ENCODE peak calls at places on chromosomes 3 and 15, in seven cellular contexts. I, B, K, D, Q, S and X are unnamed samples.

GRCh38 chr3:102200126-102200525 is 234.7 kb upstream of the ZPLD1 start:
- DNase-seq in I (no peak), S (no peak), B (no peak), D (no peak), Q (peak; percentile 61), K (no peak), X (no peak)

GRCh38 chr15:95558131-95558530 is 772.4 kb upstream of the NR2F2 start:
- DNase-seq in K (no peak), D (no peak), Q (no peak), I (no peak), S (no peak), B (peak; percentile 1), X (no peak)

GRCh38 chr3:13518516-13519351 is 30.2 kb upstream of the FBLN2 start:
- DNase-seq in B (no peak), D (peak; percentile 94), S (peak; percentile 80), I (peak; percentile 79), K (no peak), Q (no peak), X (peak; percentile 83)

GRCh38 chr3:189038773-189039720 is 132.7 kb upstream of the TPRG1 start:
- DNase-seq in D (no peak), S (no peak), I (no peak), K (no peak), B (no peak), Q (no peak), X (no peak)

GRCh38 chr15:35445891-35446290 is 100.1 kb downstream of the DPH6 start:
- DNase-seq in S (no peak), B (no peak), Q (peak; percentile 70), I (no peak), K (no peak), D (no peak), X (no peak)

GRCh38 chr15:31487811-31488436 is 161.3 kb downstream of the KLF13 start:
- DNase-seq in B (no peak), K (peak; percentile 50), D (no peak), S (no peak), I (peak; percentile 13), Q (peak; percentile 40), X (peak; percentile 10)

GRCh38 chr3:128309026-128309425 is 155.7 kb downstream of the EEFSEC start:
- DNase-seq in I (no peak), B (no peak), Q (no peak), D (no peak), K (peak; percentile 40), S (peak; percentile 18), X (no peak)

GRCh38 chr15:67024322-67024997 is 40.9 kb upstream of the SMAD3 start:
- DNase-seq in K (peak; percentile 95), Q (peak; percentile 95), I (peak; percentile 89), B (peak; percentile 68), D (peak; percentile 92), S (peak; percentile 81), X (peak; percentile 91)

GRCh38 chr3:58857423-58857822 is 190.8 kb upstream of the FAM3D start:
- DNase-seq in S (no peak), K (no peak), D (no peak), I (no peak), B (no peak), Q (no peak), X (no peak)

GRCh38 chr15:69475769-69476358 is 23.2 kb downstream of the RPLP1 start:
- DNase-seq in D (peak; percentile 85), K (peak; percentile 91), Q (peak; percentile 77), S (peak; percentile 74), B (peak; percentile 42), I (peak; percentile 70), X (peak; percentile 89)

GRCh38 chr15:70017796-70018195 is 79.9 kb downstream of the TLE3 start:
- DNase-seq in I (no peak), S (no peak), K (no peak), B (no peak), D (peak; percentile 13), Q (no peak), X (no peak)

GRCh38 chr15:39188314-39188713 is 392.6 kb upstream of the THBS1 start:
- DNase-seq in D (no peak), Q (no peak), I (no peak), B (no peak), K (no peak), S (no peak), X (no peak)

GRCh38 chr3:57852896-57853295 is 96.8 kb downstream of the SLMAP start:
- DNase-seq in I (no peak), Q (no peak), D (no peak), K (no peak), S (no peak), B (no peak), X (no peak)

GRCh38 chr15:62211348-62211747 is 46.3 kb upstream of the C2CD4B start:
- DNase-seq in S (no peak), D (no peak), B (no peak), I (no peak), Q (no peak), K (no peak), X (no peak)
- H3K27ac ChIP-seq in S (no peak overlapping the region), D (no peak overlapping the region), B (no peak overlapping the region), I (no peak overlapping the region), Q (no peak overlapping the region), K (no peak overlapping the region), X (no peak overlapping the region)

GRCh38 chr3:40109641-40110490 is 199.6 kb upstream of the EIF1B start:
- DNase-seq in D (no peak), Q (no peak), S (no peak), I (no peak), K (no peak), B (no peak), X (no peak)
- TF ChIP-seq CTCF in D (peak; percentile 10), Q (peak; percentile 57), S (no peak), I (no peak), K (no peak), B (peak; percentile 22), X (no peak)

GRCh38 chr3:139201446-139202225 is 142.2 kb upstream of the MRPS22 start:
- DNase-seq in Q (no peak), K (no peak), S (no peak), B (no peak), I (no peak), D (no peak), X (no peak)

GRCh38 chr3:139198929-139199328 is 144.9 kb upstream of the MRPS22 start:
- DNase-seq in S (no peak), K (no peak), B (no peak), Q (no peak), I (no peak), D (no peak), X (no peak)

GRCh38 chr3:139198186-139198585 is 145.6 kb upstream of the MRPS22 start:
- DNase-seq in D (no peak), K (no peak), Q (no peak), B (no peak), S (no peak), I (no peak), X (no peak)

GRCh38 chr3:139197251-139197650 is 146.6 kb upstream of the MRPS22 start:
- DNase-seq in K (no peak), D (no peak), B (no peak), I (no peak), Q (no peak), S (no peak), X (no peak)

DNA sequence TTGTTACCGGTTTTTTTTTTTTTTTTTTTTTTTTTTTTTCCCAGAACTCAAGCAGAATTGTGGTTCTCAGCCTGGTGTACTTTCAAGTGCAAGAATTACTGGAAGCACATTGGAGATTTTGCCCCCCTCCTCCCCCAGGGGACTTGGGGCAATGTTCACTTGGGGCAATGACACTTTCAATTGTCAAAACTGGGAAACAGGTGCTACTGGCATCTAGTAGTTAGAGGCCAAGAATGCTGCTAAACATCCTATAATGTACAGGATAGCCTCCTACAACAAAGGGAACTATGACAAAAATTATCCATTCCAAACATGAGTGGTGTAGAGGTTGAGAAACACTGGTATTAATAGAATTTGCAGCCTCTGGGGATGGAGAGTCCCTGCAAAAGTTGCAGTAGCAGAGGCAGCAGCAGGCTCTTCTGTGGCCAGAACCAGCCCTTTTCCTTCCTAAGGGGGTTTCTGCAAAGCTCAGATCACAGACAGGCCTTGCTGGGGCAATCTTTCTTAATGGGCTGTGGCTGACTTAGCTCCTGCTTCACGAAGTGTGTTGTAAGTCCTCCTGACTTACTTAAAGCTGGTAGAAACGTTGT is 144.3 kb upstream of the MRPS22 start:
- DNase-seq in D (no peak), Q (no peak), B (no peak), S (no peak), K (no peak), I (no peak), X (no peak)
- H3K27ac ChIP-seq in D (no peak overlapping the region), Q (no peak overlapping the region), B (no peak overlapping the region), S (no peak overlapping the region), K (no peak overlapping the region), I (no peak overlapping the region), X (no peak overlapping the region)

DNA sequence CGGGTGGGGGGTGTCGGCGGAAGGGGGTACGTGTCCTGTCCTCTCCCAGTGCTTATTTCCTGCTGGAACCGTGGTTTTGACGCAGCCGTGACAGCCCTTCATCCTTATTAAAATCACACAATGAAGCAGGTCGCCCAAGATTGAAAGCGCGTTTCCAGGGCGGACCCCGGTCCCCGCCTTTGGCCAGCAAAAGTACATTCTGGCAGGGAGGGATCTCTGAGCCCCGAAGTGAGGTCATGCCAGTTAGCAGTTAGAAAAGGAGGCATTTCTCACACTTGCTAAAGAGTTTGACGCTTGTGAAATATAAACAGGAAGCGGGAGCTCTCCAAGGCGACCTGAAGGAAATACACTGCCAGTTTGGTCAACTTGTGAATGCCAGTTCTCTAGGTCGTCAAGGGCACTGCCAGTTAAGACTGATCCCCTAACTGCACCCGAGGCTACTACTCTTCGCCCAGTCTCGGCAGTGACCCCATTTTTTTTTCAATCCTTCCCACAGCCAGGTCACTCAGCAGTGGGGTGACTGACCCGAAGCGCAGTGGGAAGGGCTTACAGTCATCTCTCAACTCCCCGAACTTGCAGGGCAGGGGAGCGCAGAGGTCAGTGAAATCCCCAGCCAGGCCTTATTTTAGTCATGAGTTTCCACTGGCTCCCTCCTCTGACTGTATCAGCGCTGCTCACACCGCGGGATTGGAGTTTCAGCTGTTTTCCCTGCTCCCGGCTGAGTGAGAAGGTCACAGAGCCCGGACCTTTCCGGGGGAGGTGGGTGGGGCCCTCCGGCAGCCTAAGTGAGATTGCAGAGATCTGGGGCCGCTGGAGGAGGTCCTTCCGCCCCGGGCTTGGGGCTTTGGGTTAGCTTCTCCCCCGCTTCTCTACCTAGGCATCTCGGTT is 2.0 kb upstream of the BHLHE40 start:
- DNase-seq in S (peak; percentile 94), K (peak; percentile 95), D (peak; percentile 95), Q (peak; percentile 92), I (peak; percentile 89), B (no peak), X (peak; percentile 91)
- TF ChIP-seq CTCF in S (no peak), K (no peak), D (no peak), Q (peak; percentile 50), I (no peak), B (no peak), X (no peak)